ENCODE peak calls at places on chromosomes 1 and 21, in six cellular contexts. B is suprapubic skin, S is breast epithelium, X is HCT116, L is GM12878, H is Panc1. V is an unnamed sample. For H3K4me1, the result is how much of the 10 kb centered on the place peaks cover.

GRCh38 chr1:110421159-110421777 is 13.8 kb upstream of the LAMTOR5 start:
- DNase-seq in S (no peak), X (no peak), L (no peak), B (no peak), H (no peak), V (no peak)

GRCh38 chr1:1430114-1430982 is 5.1 kb upstream of the VWA1 start:
- DNase-seq in B (no peak), L (no peak), S (peak), X (no peak), H (no peak), V (peak)

GRCh38 chr1:28512058-28512611 is 6.3 kb downstream of the RCC1 start:
- DNase-seq in B (no peak), L (no peak), X (no peak), S (no peak), H (no peak), V (no peak)

GRCh38 chr1:6166221-6166620 is 13.9 kb downstream of the CHD5 start:
- DNase-seq in B (no peak), H (no peak), S (no peak), X (no peak), L (no peak), V (no peak)

GRCh38 chr1:67978988-67979516 is 71.4 kb downstream of the DIRAS3 start:
- DNase-seq in L (no peak), B (no peak), H (no peak), S (no peak), X (peak), V (no peak)

GRCh38 chr1:108010581-108010980 is 45.6 kb upstream of the VAV3 start:
- DNase-seq in S (no peak), H (no peak), X (no peak), B (no peak), L (no peak), V (no peak)

GRCh38 chr1:206678490-206678889 is 6.2 kb upstream of the MAPKAPK2 start:
- DNase-seq in H (no peak), X (no peak), L (no peak), S (no peak), B (no peak), V (no peak)

GRCh38 chr1:30816211-30817082 is 58.9 kb upstream of the LAPTM5 start:
- DNase-seq in B (no peak), H (no peak), L (no peak), S (peak), X (no peak), V (no peak)

GRCh38 chr21:33064623-33064996 is 5.3 kb upstream of the OLIG1 start:
- DNase-seq in L (no peak), X (no peak), H (no peak), B (no peak), S (no peak), V (no peak)

GRCh38 chr1:46288485-46289133 is 14.8 kb downstream of the LRRC41 start:
- DNase-seq in X (no peak), B (no peak), S (no peak), L (no peak), H (no peak), V (no peak)

GRCh38 chr1:86155061-86155806 is 1.3 kb downstream of the COL24A1 start:
- DNase-seq in H (no peak), L (no peak), B (peak), S (no peak), X (no peak), V (peak)

GRCh38 chr1:172946814-172947507 is 103.8 kb downstream of the TNFSF18 start:
- DNase-seq in B (no peak), X (no peak), H (no peak), S (no peak), L (no peak), V (no peak)

GRCh38 chr21:38175321-38175720 is 81.5 kb upstream of the KCNJ15 start:
- DNase-seq in S (no peak), X (no peak), H (no peak), B (no peak), L (no peak), V (no peak)

GRCh38 chr21:14215971-14216621 is at the start of gene RBM11:
- DNase-seq in X (no peak), H (no peak), B (peak), L (no peak), S (peak), V (peak)

GRCh38 chr1:175597969-175598765 is 145.2 kb downstream of the TNR start:
- DNase-seq in L (peak), S (no peak), B (no peak), X (no peak), H (no peak), V (no peak)

GRCh38 chr1:3543076-3544049 is 67.9 kb downstream of the MEGF6 start:
- DNase-seq in H (no peak), B (no peak), L (no peak), X (no peak), S (peak), V (no peak)

GRCh38 chr1:13764933-13765332 is 64.9 kb downstream of the PRDM2 start:
- DNase-seq in H (no peak), L (no peak), B (no peak), S (no peak), X (no peak), V (no peak)

GRCh38 chr21:26055841-26056264 is 114.7 kb downstream of the APP start:
- DNase-seq in X (no peak), L (no peak), H (no peak), S (no peak), B (no peak), V (no peak)

GRCh38 chr1:84772428-84772943 is 82.2 kb upstream of the SSX2IP start:
- DNase-seq in B (peak), L (no peak), X (peak), S (peak), H (peak), V (no peak)

GRCh38 chr21:32705139-32705538 is 22.7 kb downstream of the SYNJ1 start:
- DNase-seq in X (no peak), L (no peak), B (no peak), S (no peak), H (no peak), V (no peak)

GRCh38 chr1:176049582-176049981 is 157.5 kb downstream of the COP1 start:
- DNase-seq in H (no peak), L (no peak), S (no peak), B (no peak), X (no peak), V (no peak)

GRCh38 chr1:5997316-5997715 is 5.1 kb upstream of the NPHP4 start:
- DNase-seq in S (no peak), B (no peak), X (no peak), L (no peak), H (no peak), V (peak)

GRCh38 chr1:241924080-241924808 is 33.3 kb upstream of the BECN2 start:
- DNase-seq in B (no peak), S (no peak), X (no peak), H (no peak), L (no peak), V (no peak)

GRCh38 chr1:75641325-75641724 is 30.4 kb upstream of the SLC44A5 start:
- DNase-seq in S (no peak), X (no peak), L (no peak), H (no peak), B (no peak), V (no peak)

GRCh38 chr1:79874289-79874688 is 867.8 kb upstream of the ADGRL4 start:
- DNase-seq in L (no peak), H (no peak), X (no peak), B (no peak), S (no peak), V (no peak)

GRCh38 chr1:155134858-155135415 is 715 bp upstream of the SLC50A1 start:
- DNase-seq in L (no peak), B (peak), H (peak), S (peak), X (peak), V (peak)

GRCh38 chr1:218384576-218384975 is 39.4 kb downstream of the TGFB2 start:
- DNase-seq in B (no peak), X (no peak), S (no peak), H (no peak), L (no peak), V (no peak)

GRCh38 chr1:209825591-209826433 is 2.0 kb upstream of the UTP25 start:
- DNase-seq in S (no peak), H (no peak), B (no peak), L (no peak), X (no peak), V (no peak)

GRCh38 chr1:114015075-114015474 is 35.8 kb downstream of the OLFML3 start:
- DNase-seq in L (no peak), H (no peak), B (no peak), X (peak), S (no peak), V (no peak)

GRCh38 chr1:26302733-26303405 is 3.6 kb downstream of the UBXN11 start:
- DNase-seq in H (no peak), X (no peak), L (no peak), B (no peak), S (no peak), V (no peak)

GRCh38 chr1:167689569-167689925 is 32.2 kb upstream of the MPZL1 start:
- DNase-seq in L (no peak), S (no peak), B (no peak), H (no peak), X (no peak), V (no peak)

GRCh38 chr21:17526771-17527170 is 13.9 kb downstream of the CXADR start:
- DNase-seq in B (no peak), S (no peak), X (no peak), H (no peak), L (no peak), V (no peak)

GRCh38 chr1:94094466-94095111 is 26.4 kb downstream of the ABCA4 start:
- DNase-seq in H (no peak), S (no peak), X (no peak), B (no peak), L (no peak), V (no peak)

GRCh38 chr1:230306158-230306557 is 120.0 kb downstream of the PGBD5 start:
- DNase-seq in H (no peak), B (peak), X (no peak), L (no peak), S (no peak), V (peak)

GRCh38 chr1:64965239-64966157 is 851 bp downstream of the JAK1 start:
- DNase-seq in H (no peak), L (no peak), S (peak), B (peak), X (no peak), V (peak)

GRCh38 chr1:161885013-161885412 is 118.9 kb downstream of the ATF6 start:
- DNase-seq in L (no peak), X (no peak), H (no peak), B (no peak), S (no peak), V (no peak)

GRCh38 chr1:214935258-214935657 is 147.3 kb upstream of the KCNK2 start:
- DNase-seq in X (no peak), L (no peak), S (no peak), B (no peak), H (no peak), V (no peak)

GRCh38 chr1:171313319-171313834 is 606 bp upstream of the FMO4 start:
- DNase-seq in H (no peak), S (no peak), X (no peak), B (no peak), L (no peak), V (no peak)

DNA sequence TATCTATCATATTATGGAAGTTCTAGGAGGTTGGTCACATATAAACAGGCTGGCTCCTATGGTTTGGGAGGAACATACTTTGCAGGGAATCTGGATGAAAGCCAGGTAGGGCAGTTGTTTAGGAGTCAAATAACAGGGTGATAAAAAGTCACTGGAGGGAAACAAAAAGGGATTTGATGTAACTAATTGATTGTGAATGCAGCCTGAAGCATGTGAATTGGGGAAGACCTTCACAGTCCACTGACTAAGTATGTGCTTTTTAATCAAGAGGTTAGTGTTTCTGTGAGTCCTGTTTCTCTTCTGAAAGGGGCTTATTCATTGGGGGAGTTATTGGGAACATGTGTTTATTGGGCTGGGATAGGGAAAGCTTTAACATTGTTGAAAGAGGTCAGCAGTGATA is 41.3 kb downstream of the HMCN1 start:
- DNase-seq in H (no peak), X (no peak), S (no peak), B (no peak), L (no peak), V (no peak)
- H3K4me1 ChIP-seq in H (under half), X (under half), S (under half), B (under half), L (under half), V (under half)

GRCh38 chr1:203480525-203481084 is 5.0 kb downstream of the PRELP start:
- DNase-seq in L (no peak), H (no peak), B (peak), X (peak), S (peak), V (peak)
- TF ChIP-seq POLR2AphosphoS5 in L (no peak), H (no peak), B (no peak), X (peak), S (peak), V (no peak)

GRCh38 chr1:234980657-234981396 is 147.8 kb downstream of the TOMM20 start:
- DNase-seq in S (peak), B (peak), H (no peak), L (peak), X (peak), V (peak)

GRCh38 chr1:234977891-234978396 is 150.7 kb downstream of the TOMM20 start:
- DNase-seq in B (no peak), L (no peak), S (no peak), X (no peak), H (no peak), V (no peak)

GRCh38 chr1:234980224-234980656 is 148.4 kb downstream of the TOMM20 start:
- DNase-seq in S (no peak), X (no peak), B (peak), H (no peak), L (no peak), V (no peak)

GRCh38 chr1:234978397-234979291 is 150.0 kb downstream of the TOMM20 start:
- DNase-seq in X (peak), S (no peak), H (no peak), B (peak), L (peak), V (peak)

GRCh38 chr1:234979316-234980223 is 149.1 kb downstream of the TOMM20 start:
- DNase-seq in X (no peak), H (no peak), S (no peak), L (no peak), B (peak), V (no peak)
- H3K4me1 ChIP-seq in X (half or more), H (half or more), S (under half), L (half or more), B (half or more), V (half or more)

DNA sequence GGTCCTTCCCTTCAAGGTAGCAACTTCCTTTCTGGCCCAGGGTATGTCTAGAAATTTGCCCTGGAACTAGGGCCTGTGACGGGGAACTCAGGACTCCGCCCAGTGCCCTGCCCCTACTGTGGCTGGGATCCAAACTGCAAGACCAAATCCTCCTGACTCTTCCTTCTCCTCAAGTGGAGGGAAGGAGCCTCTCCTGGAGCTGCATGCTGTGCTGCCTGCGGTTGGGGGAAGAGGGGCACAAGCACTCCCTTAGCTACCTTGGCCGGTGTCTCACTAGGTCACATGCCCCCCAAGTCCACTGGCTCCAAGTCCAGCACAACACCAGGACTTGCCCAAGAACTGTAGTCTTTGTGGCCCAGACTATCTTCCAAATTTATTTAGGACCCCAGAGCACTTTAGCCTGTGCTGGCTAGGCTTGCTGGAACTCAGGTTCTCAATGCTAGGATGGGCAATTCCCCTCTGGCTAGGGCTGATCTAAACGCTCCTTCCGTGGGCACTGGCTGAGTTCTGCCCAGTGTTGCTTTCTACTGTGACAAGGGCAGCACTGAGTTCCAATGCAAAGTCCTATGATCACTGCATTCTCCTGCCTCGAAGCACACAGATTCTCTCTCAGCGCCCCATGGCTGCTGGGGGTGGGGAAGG is 12.2 kb downstream of the ADSS2 start:
- DNase-seq in H (no peak), L (no peak), X (no peak), B (no peak), S (no peak), V (no peak)
- TF ChIP-seq POLR2AphosphoS5 in H (no peak), L (no peak), X (no peak), B (no peak), S (no peak), V (no peak)

GRCh38 chr1:231315887-231316286 is 21.8 kb downstream of the EXOC8 start:
- DNase-seq in L (no peak), S (no peak), X (peak), B (no peak), H (peak), V (peak)
- H3K4me1 ChIP-seq in L (under half), S (under half), X (under half), B (under half), H (under half), V (under half)

GRCh38 chr1:38991638-38992449 is 768 bp downstream of the AKIRIN1 start:
- DNase-seq in S (no peak), L (no peak), H (no peak), B (peak), X (no peak), V (peak)
- TF ChIP-seq POLR2AphosphoS5 in S (no peak), L (no peak), H (no peak), B (no peak), X (no peak), V (no peak)

GRCh38 chr21:35026617-35027557 is 22.2 kb downstream of the RUNX1 start:
- DNase-seq in B (no peak), S (no peak), H (no peak), L (no peak), X (no peak), V (peak)
- H3K4me1 ChIP-seq in B (under half), S (under half), H (under half), L (under half), X (under half), V (under half)

DNA sequence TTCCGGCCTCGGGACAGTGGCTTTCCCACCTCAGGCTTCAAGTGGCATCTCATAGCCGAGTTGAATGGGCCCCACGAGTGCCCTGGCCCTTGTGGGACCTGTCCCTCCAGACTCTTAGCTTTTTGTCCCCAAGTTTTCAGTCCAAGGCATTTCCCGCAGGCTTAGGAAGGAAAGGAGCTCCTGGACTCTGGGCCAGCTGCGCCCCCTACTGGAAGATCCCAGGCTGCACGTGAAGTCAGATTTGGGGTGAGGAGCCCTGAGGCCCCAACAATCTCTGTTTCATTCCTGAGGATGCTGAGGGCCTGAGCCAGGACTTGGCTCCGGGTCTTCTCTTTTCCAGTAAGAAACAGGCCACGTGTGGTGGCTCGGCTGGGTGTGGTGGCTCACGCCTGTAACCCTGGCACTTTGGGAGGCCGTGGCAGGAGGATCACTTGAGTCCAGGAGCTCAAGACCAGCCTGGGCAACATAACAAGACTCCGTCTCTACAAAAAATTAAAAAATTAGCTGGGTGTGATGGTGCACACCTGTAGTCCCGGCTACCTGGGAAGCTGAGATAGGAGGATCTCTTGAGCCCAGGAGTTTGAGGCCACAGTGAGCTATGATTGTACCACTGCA is 67.4 kb downstream of the ARHGEF10L start:
- DNase-seq in X (peak), L (no peak), H (peak), S (peak), B (peak), V (no peak)
- TF ChIP-seq POLR2AphosphoS5 in X (no peak), L (no peak), H (no peak), S (no peak), B (no peak), V (no peak)

DNA sequence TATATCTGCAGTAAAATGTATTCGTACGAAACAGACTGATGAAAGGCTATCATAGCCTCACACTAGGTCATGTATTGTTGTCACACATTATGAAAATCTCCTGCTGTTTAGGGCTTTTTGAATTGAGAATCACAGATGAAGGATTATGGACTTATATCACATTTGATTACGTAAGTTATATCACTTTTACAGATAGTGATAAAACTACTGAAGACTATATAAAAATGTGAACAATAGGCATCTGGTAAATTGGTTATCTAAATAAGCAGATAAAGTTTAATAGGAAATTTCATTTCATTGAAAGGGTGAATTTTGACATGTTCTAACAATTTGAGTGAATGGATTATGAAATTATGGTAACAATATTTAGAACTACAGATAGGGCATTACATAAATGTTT is 20.0 kb downstream of the LAMC1 start:
- DNase-seq in H (no peak), X (no peak), L (no peak), B (no peak), S (no peak), V (no peak)
- H3K4me1 ChIP-seq in H (under half), X (under half), L (under half), B (half or more), S (under half), V (under half)

V was measured in spleen.